ENCODE peak calls at places on chromosomes 16 and 17, in five cellular contexts. R is ELR; X is heart left ventricle; P is effector memory CD4-positive, alpha-beta T cell; E is pancreas. Q is an unnamed sample.

GRCh38 chr16:86563489-86564345 is 2.9 kb upstream of the FOXC2 start:
- DNase-seq in X (peak; percentile 91), P (peak; percentile 72), E (peak; percentile 78), R (peak; percentile 93), Q (peak; percentile 77)

GRCh38 chr16:56005958-56006357 is 130.8 kb upstream of the CES5A start:
- DNase-seq in R (no peak), X (no peak), P (no peak), E (no peak), Q (no peak)

GRCh38 chr16:70737377-70738082 is 51.7 kb upstream of the MTSS2 start:
- DNase-seq in P (no peak), R (peak; percentile 69), E (no peak), X (peak; percentile 82), Q (peak; percentile 93)

GRCh38 chr16:65497571-65497970 is 375.7 kb upstream of the CDH11 start:
- DNase-seq in R (no peak), E (no peak), X (no peak), P (no peak), Q (no peak)

GRCh38 chr16:12826559-12826958 is 22.9 kb upstream of the CPPED1 start:
- DNase-seq in R (no peak), P (no peak), E (no peak), X (no peak), Q (no peak)

GRCh38 chr16:85258616-85259015 is 146.3 kb upstream of the CIBAR2 start:
- DNase-seq in E (no peak), P (no peak), R (no peak), X (no peak), Q (no peak)

GRCh38 chr16:87834015-87834667 is 35.2 kb downstream of the SLC7A5 start:
- DNase-seq in X (peak; percentile 60), P (no peak), R (no peak), E (no peak), Q (no peak)

GRCh38 chr17:4806770-4807533 is at the start of gene PLD2:
- DNase-seq in R (peak; percentile 88), E (peak; percentile 87), X (peak; percentile 94), P (peak; percentile 79), Q (peak; percentile 65)

GRCh38 chr17:68753985-68754769 is 153.0 kb upstream of the FAM20A start:
- DNase-seq in R (no peak), P (no peak), E (no peak), X (no peak), Q (no peak)

GRCh38 chr16:53967172-53967571 is 263.2 kb downstream of the FTO start:
- DNase-seq in E (no peak), R (no peak), P (no peak), X (no peak), Q (no peak)